ENCODE peak calls at places on chromosomes 3 and 15, in six cellular contexts. One of them, this sample, is unnamed.

GRCh38 chr3:104279617-104280016 is 1087.1 kb upstream of the ALCAM start:
- DNase-seq in K562: no peak
- DNase-seq in GM12878: no peak
- DNase-seq in H1: no peak
- DNase-seq in GM12891: no peak
- DNase-seq in HepG2: no peak
- DNase-seq in this sample: no peak

GRCh38 chr15:51917493-51917892 is 54.1 kb downstream of the LEO1 start:
- DNase-seq in H1: no peak
- DNase-seq in GM12891: no peak
- DNase-seq in HepG2: peak
- DNase-seq in K562: peak
- DNase-seq in GM12878: no peak
- DNase-seq in this sample: no peak

GRCh38 chr15:29571728-29572454 is 250.4 kb downstream of the TJP1 start:
- DNase-seq in HepG2: no peak
- DNase-seq in GM12878: no peak
- DNase-seq in H1: no peak
- DNase-seq in K562: peak
- DNase-seq in GM12891: no peak
- DNase-seq in this sample: no peak

GRCh38 chr3:16174389-16174788 is at the start of gene GALNT15:
- DNase-seq in GM12878: no peak
- DNase-seq in H1: no peak
- DNase-seq in HepG2: no peak
- DNase-seq in K562: no peak
- DNase-seq in GM12891: no peak
- DNase-seq in this sample: no peak

GRCh38 chr3:45659661-45660566 is 29.3 kb upstream of the SACM1L start:
- DNase-seq in H1: peak
- DNase-seq in GM12878: peak
- DNase-seq in HepG2: peak
- DNase-seq in GM12891: no peak
- DNase-seq in K562: peak
- DNase-seq in this sample: no peak

GRCh38 chr15:97977734-97978133 is 17.2 kb downstream of the ARRDC4 start:
- DNase-seq in HepG2: no peak
- DNase-seq in GM12878: no peak
- DNase-seq in GM12891: no peak
- DNase-seq in K562: peak
- DNase-seq in H1: no peak
- DNase-seq in this sample: no peak

GRCh38 chr15:90046846-90047481 is 45.8 kb downstream of the ZNF710 start:
- DNase-seq in GM12891: peak
- DNase-seq in GM12878: no peak
- DNase-seq in HepG2: no peak
- DNase-seq in K562: no peak
- DNase-seq in H1: no peak
- DNase-seq in this sample: peak

GRCh38 chr3:87182023-87182422 is 45.1 kb upstream of the CHMP2B start:
- DNase-seq in H1: no peak
- DNase-seq in GM12878: no peak
- DNase-seq in GM12891: no peak
- DNase-seq in K562: no peak
- DNase-seq in HepG2: no peak
- DNase-seq in this sample: no peak

GRCh38 chr15:76964157-76964556 is 30.8 kb upstream of the PSTPIP1 start:
- DNase-seq in H1: no peak
- DNase-seq in GM12878: no peak
- DNase-seq in GM12891: no peak
- DNase-seq in HepG2: no peak
- DNase-seq in K562: no peak
- DNase-seq in this sample: no peak

GRCh38 chr3:19173945-19174344 is 25.6 kb downstream of the KCNH8 start:
- DNase-seq in H1: peak
- DNase-seq in HepG2: no peak
- DNase-seq in GM12891: no peak
- DNase-seq in K562: no peak
- DNase-seq in GM12878: no peak
- DNase-seq in this sample: no peak

DNA sequence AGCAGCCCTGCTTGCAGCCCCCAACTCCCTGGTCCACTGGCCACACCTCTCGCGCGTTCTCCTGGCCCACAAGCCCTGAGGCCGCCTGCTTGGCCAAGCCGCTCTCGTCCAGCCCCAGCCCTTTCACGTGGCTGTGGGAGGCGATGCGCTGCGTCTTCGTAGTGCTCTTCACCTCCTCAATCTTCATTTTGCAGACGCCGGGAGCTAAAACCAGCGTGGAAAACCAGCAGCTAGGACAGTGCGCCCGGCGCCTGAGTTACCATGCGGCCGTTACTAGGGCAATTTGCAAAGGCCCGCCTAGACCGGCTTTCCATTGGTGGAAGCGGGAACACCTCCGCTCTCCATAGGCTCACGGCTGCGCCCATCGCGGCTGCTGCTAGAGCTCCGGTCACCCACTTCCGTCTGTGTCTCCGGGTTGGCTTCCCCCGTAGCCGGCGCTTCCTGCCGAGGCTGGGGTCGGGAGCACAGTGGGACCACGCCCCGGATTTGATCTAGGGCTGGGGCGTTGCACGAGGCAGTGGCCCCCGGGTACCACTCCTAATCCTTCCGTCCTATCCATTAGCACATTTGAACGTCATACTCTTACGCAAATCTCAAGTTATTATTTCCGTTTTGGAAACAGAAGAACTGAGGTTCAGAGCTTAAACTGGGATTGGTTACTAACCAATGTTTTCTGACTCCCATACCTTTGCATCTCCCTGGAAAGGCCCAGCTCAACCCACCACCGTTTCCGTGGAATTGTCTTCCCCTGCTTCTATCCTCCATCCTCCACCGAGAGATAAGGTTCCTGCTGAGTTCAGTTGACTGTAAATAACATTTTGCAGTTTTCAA is at the start of gene RUVBL1:
- DNase-seq in HepG2: peak
- DNase-seq in K562: peak
- DNase-seq in GM12891: peak
- DNase-seq in GM12878: peak
- DNase-seq in H1: peak
- DNase-seq in this sample: peak
- TF ChIP-seq POLR2A in HepG2: peak
- TF ChIP-seq POLR2A in K562: peak
- TF ChIP-seq POLR2A in GM12891: peak
- TF ChIP-seq POLR2A in GM12878: peak
- TF ChIP-seq POLR2A in H1: peak
- TF ChIP-seq POLR2A in this sample: peak

DNA sequence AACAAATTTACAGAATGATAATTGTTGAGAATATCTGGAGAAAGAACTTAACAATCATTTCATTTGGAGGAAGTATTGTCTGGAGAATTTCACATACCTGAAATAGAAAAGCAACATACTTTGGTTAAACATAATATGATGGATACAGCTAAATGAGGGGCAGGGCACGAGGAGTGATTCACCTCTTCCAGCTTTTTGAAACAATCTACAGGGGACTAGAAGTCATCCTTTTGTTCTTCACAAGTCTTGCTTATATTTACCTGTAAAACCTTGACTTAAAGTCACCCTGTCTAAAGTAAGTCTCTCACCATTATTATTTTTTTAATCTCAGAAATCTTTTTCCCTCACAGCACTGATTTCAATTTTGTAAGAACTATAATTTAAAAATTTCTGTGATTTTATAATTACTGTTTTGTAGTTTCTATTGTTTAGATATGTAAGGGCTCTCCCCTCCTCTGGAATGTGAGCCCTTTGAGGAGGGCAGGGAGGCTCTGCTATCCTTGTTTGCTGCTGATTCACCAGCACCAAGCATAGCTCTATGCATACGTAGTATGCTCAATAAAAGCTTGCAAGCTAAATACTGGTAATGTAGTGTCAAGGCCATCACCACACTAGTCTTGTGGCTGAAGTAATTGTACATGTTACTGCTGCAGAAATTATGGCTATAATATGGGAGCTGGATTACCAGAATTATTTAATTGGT is 193.9 kb upstream of the THRB start:
- DNase-seq in H1: no peak
- DNase-seq in GM12891: no peak
- DNase-seq in HepG2: peak
- DNase-seq in K562: no peak
- DNase-seq in GM12878: no peak
- DNase-seq in this sample: no peak
- TF ChIP-seq TAF1 in H1: no peak
- TF ChIP-seq TAF1 in GM12891: no peak
- TF ChIP-seq TAF1 in HepG2: no peak
- TF ChIP-seq TAF1 in K562: no peak
- TF ChIP-seq TAF1 in GM12878: no peak
- TF ChIP-seq TAF1 in this sample: no peak

GRCh38 chr3:192917258-192917507 is 473 bp downstream of the MB21D2 start:
- DNase-seq in HepG2: no peak
- DNase-seq in K562: no peak
- DNase-seq in H1: no peak
- DNase-seq in GM12878: no peak
- DNase-seq in GM12891: peak
- DNase-seq in this sample: no peak

GRCh38 chr3:192918275-192918588 is 576 bp upstream of the MB21D2 start:
- DNase-seq in HepG2: no peak
- DNase-seq in H1: no peak
- DNase-seq in GM12878: no peak
- DNase-seq in GM12891: no peak
- DNase-seq in K562: no peak
- DNase-seq in this sample: no peak

GRCh38 chr3:192916455-192917257 is 1.0 kb downstream of the MB21D2 start:
- DNase-seq in H1: peak
- DNase-seq in K562: no peak
- DNase-seq in HepG2: peak
- DNase-seq in GM12891: no peak
- DNase-seq in GM12878: no peak
- DNase-seq in this sample: peak

GRCh38 chr3:192915724-192916123 is 1.9 kb downstream of the MB21D2 start:
- DNase-seq in GM12878: no peak
- DNase-seq in GM12891: no peak
- DNase-seq in HepG2: no peak
- DNase-seq in K562: no peak
- DNase-seq in H1: no peak
- DNase-seq in this sample: no peak

GRCh38 chr3:192917508-192918274 is at the start of gene MB21D2:
- DNase-seq in K562: peak
- DNase-seq in H1: peak
- DNase-seq in GM12891: peak
- DNase-seq in GM12878: no peak
- DNase-seq in HepG2: peak
- DNase-seq in this sample: peak
- TF ChIP-seq POLR2A in K562: no peak
- TF ChIP-seq POLR2A in H1: peak
- TF ChIP-seq POLR2A in GM12891: peak
- TF ChIP-seq POLR2A in GM12878: peak
- TF ChIP-seq POLR2A in HepG2: peak
- TF ChIP-seq POLR2A in this sample: peak

DNA sequence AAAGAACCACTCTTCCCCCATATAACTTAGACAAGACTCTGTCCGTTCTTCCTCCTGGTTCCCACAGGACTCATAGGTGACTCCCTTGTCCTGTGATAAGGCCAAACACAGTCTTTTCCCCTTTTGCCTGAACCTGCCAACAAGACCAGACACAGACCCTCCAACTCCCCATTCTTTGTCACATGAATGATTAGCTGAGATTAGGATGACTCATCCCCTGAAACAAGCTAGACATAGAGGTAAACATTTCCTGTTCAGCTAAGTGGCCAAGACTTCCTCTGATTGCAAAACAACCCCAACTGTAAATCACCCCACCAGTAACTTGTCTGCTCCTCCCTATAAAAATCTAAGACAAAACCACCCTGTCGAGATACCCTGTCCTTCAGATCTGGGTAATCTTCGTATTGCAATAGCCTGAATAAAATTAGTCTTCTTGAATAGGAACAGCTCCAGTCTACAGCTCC is 11.4 kb upstream of the HTR3E start:
- DNase-seq in GM12891: no peak
- DNase-seq in HepG2: no peak
- DNase-seq in H1: no peak
- DNase-seq in GM12878: no peak
- DNase-seq in K562: peak
- DNase-seq in this sample: no peak
- TF ChIP-seq TAF1 in GM12891: no peak
- TF ChIP-seq TAF1 in HepG2: no peak
- TF ChIP-seq TAF1 in H1: no peak
- TF ChIP-seq TAF1 in GM12878: no peak
- TF ChIP-seq TAF1 in K562: no peak
- TF ChIP-seq TAF1 in this sample: no peak

GRCh38 chr3:58027704-58028317 is 19.6 kb downstream of the FLNB start:
- DNase-seq in GM12891: no peak
- DNase-seq in K562: no peak
- DNase-seq in H1: no peak
- DNase-seq in HepG2: no peak
- DNase-seq in GM12878: no peak
- DNase-seq in this sample: no peak

GRCh38 chr3:58023536-58023935 is 15.3 kb downstream of the FLNB start:
- DNase-seq in HepG2: no peak
- DNase-seq in H1: no peak
- DNase-seq in GM12878: no peak
- DNase-seq in GM12891: no peak
- DNase-seq in K562: no peak
- DNase-seq in this sample: no peak

GRCh38 chr3:58026598-58026997 is 18.4 kb downstream of the FLNB start:
- DNase-seq in GM12878: no peak
- DNase-seq in HepG2: no peak
- DNase-seq in K562: no peak
- DNase-seq in GM12891: no peak
- DNase-seq in H1: no peak
- DNase-seq in this sample: no peak

GRCh38 chr3:58025824-58026579 is 17.8 kb downstream of the FLNB start:
- DNase-seq in HepG2: peak
- DNase-seq in H1: no peak
- DNase-seq in GM12891: no peak
- DNase-seq in K562: no peak
- DNase-seq in GM12878: no peak
- DNase-seq in this sample: no peak

GRCh38 chr3:58025406-58025805 is 17.2 kb downstream of the FLNB start:
- DNase-seq in HepG2: no peak
- DNase-seq in GM12878: no peak
- DNase-seq in GM12891: no peak
- DNase-seq in K562: no peak
- DNase-seq in H1: no peak
- DNase-seq in this sample: no peak
- TF ChIP-seq POLR2A in HepG2: no peak
- TF ChIP-seq POLR2A in GM12878: no peak
- TF ChIP-seq POLR2A in GM12891: no peak
- TF ChIP-seq POLR2A in K562: no peak
- TF ChIP-seq POLR2A in H1: no peak
- TF ChIP-seq POLR2A in this sample: no peak